ENCODE peak calls at places on chromosome 17, in six cellular contexts. F is AG04450, H is HFF-Myc, A is kidney, Q is brain microvascular endothelial cell, Z is kidney epithelial cell. K is an unnamed sample.

GRCh38 chr17:57949649-57950048 is 5.6 kb downstream of the CUEDC1 start:
- DNase-seq in Z (no peak), F (no peak), A (no peak), Q (no peak), H (no peak), K (no peak)

GRCh38 chr17:75888484-75888883 is 8.3 kb downstream of the TRIM65 start:
- DNase-seq in Q (no peak), A (no peak), H (no peak), Z (no peak), F (no peak), K (no peak)

GRCh38 chr17:79803997-79804855 is 7.3 kb upstream of the CBX8 start:
- DNase-seq in A (no peak), F (no peak), H (no peak), Z (no peak), Q (no peak), K (no peak)

GRCh38 chr17:65362826-65363225 is 198.6 kb downstream of the AXIN2 start:
- DNase-seq in Q (no peak), A (no peak), F (no peak), Z (peak), H (no peak), K (no peak)

GRCh38 chr17:8430966-8431365 is 4.7 kb upstream of the NDEL1 start:
- DNase-seq in Z (no peak), Q (no peak), H (no peak), A (no peak), F (no peak), K (no peak)

GRCh38 chr17:59030811-59031210 is 75.9 kb downstream of the TRIM37 start:
- DNase-seq in Z (no peak), A (no peak), H (no peak), F (no peak), Q (no peak), K (no peak)

GRCh38 chr17:75776399-75777242 is 8.0 kb upstream of the UNK start:
- DNase-seq in Z (no peak), F (no peak), H (no peak), Q (no peak), A (no peak), K (peak)

GRCh38 chr17:31527606-31528005 is 136.1 kb downstream of the RAB11FIP4 start:
- DNase-seq in Z (no peak), H (no peak), F (no peak), A (no peak), Q (peak), K (peak)

GRCh38 chr17:76789235-76789788 is 51.4 kb downstream of the MFSD11 start:
- DNase-seq in Q (no peak), A (no peak), F (no peak), H (no peak), Z (no peak), K (no peak)

GRCh38 chr17:67993998-67994361 is 2.3 kb downstream of the C17orf58 start:
- DNase-seq in A (no peak), H (no peak), Z (no peak), F (no peak), Q (no peak), K (peak)

GRCh38 chr17:76597156-76598003 is 11.7 kb upstream of the ST6GALNAC2 start:
- DNase-seq in Z (no peak), Q (no peak), F (no peak), H (no peak), A (no peak), K (no peak)

DNA sequence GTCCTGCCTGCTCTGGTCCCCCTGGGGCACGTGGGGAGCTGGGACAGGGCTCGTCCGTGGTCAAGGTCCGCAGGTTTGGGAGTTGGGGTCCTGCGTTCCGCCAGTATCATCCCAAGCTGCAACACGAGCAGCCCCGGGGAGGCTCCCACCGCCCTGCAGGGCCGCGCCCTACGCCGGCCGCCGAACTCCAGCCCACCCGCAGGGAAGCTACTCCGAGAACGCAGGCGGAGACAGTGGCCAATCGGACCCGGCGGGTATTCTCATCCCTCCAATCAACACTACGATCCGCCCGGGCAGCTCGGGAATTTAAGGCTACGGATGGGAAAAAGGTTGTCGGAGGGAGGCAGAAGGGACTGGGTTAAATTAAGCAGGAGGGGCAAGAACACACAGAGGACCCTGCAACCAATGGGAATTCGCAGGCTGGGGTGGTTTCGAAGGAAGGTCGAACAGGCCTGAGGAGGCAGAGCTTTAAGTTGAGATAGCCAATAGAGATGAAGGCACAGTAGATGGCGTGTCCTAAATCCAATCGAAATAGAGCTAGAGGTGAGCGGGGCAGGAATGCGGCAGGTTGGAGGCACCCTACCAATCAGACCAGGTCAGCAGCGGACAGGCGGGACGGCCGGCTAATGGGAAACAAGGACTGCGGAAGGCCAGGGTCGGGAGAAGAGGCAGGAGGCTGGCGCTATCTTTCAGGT is 626 bp downstream of the SPAG7 start:
- DNase-seq in H (peak), Z (peak), Q (peak), F (peak), A (peak), K (peak)
- TF ChIP-seq CTCF in H (no peak), Z (no peak), Q (no peak), F (no peak), A (no peak), K (no peak)

DNA sequence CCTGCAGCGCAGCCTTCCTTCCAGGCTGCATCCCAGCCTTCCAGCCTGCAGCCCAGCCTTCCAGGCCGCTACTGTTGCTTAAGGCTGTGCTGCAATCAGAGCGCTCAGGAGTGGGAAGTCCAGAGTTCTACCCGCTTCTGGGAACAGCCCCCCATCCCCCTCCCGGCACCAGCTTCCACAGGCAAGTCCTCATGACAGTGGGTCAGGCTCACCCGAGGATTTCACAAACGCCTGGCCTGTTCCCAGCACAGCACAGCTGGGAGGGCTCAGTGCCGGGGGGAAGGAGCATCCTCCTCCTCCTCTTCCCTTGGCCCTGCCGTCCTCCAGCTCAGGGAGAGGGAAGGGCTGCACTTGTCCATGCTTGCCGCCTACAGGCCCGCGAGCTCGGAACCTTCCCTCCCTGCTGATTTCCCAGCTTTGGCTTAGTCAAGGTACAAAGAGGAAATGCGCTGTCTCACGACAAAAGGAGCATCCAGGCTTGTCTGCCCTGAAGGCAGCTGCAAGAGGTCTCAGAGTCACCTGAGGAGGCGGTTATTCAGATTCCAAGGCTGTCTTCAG is 8.3 kb downstream of the SOCS3 start:
- DNase-seq in F (peak), H (no peak), A (peak), Q (peak), Z (no peak), K (peak)
- TF ChIP-seq CTCF in F (peak), H (no peak), A (no peak), Q (peak), Z (no peak), K (peak)

DNA sequence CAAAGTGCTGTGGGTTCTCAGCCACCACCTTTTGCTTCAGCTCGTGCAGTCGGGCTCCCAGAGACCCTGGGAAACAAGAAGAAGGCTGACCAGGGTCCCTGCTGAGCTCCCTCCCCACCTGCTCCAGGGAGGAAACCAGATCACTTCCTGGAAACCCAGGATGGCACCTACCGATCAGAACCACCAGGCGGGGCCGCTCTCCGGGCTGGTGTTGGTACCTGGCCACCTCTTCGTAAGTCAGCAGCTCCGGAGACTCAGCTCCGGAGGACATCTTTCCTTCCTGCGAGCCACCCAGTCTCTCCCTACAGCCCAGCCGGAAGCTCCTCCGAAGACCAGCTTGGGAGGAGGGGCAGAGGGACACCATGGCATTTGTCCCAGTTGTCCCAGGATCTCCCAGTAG is 18.9 kb downstream of the MPP3 start:
- DNase-seq in A (no peak), Q (no peak), Z (no peak), H (no peak), F (no peak), K (no peak)
- TF ChIP-seq CTCF in A (no peak), Q (peak), Z (no peak), H (no peak), F (no peak), K (no peak)

DNA sequence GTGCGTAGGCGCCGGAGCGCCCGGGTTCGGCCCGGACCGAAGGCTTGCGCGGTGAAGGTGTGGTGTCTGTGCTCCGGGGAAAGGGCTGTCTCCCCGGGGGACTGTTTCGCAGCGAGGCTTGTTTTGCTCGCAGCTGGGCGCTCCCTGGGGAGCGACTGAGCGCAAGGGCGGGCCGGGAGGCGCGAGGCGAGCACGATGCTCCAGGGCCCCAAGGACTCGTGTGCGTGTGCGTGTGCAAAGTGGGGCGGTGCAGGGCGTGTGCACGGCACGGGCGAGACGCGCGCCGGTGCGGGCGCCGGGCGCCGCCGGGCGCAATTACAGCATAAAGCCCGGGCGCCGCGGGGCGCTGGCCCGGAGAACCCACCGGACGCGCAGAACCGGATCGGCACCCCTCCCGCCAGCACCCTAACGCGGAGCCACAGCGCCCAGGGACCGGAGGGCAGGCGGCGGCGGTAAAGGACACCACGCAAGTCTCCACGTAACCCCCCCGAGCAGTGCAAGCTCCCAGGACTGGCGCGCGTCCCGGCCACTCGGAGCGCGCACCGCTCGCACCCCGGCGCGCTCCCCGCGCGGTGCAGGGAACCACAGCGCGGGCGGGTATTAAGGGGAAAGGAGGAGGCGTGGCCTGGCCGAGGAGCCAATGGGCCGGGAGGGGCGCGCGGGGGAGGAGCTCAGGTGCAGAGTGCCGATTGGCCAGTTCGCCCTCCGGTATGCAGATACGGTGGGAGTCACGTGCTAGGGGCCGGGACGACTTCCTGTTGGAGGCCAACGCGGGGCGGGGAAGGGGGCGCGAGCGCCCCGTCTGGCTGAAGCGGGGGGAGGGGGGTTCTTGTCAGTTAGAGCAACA is at the start of gene TNRC6C:
- DNase-seq in H (peak), F (peak), Z (peak), Q (peak), A (peak), K (peak)
- TF ChIP-seq CTCF in H (no peak), F (no peak), Z (no peak), Q (peak), A (no peak), K (peak)

GRCh38 chr17:73231841-73232586 is 29.7 kb downstream of the CPSF4L start:
- DNase-seq in Q (peak), H (peak), F (peak), A (peak), Z (peak), K (peak)
- TF ChIP-seq CTCF in Q (peak), H (peak), F (peak), A (no peak), Z (peak), K (peak)

DNA sequence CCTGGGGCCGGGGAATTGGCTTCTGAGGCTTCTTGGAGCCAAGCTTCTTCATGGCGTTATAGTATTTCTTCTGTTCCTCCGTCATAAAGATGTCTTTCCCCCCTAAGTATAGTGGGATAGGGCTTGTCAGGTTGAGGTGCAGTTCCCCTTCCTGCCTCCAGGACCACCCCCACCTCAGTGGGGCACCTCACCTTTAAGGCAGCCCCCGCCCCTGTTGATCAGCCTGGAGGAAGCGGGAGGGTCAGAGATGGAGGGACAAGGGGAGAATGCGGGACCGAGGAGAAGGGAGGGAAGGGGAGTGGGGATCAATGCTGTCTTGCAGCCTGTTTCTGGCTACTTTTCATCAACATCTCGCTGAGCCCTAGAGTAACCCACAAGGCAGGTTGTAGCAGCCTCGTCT is 11.6 kb upstream of the CD79B start:
- DNase-seq in A (peak), Z (no peak), F (no peak), H (no peak), Q (no peak), K (no peak)
- TF ChIP-seq CTCF in A (no peak), Z (no peak), F (peak), H (no peak), Q (peak), K (peak)

GRCh38 chr17:17125136-17126084 is 80.7 kb downstream of the PLD6 start:
- DNase-seq in F (no peak), H (no peak), A (peak), Q (no peak), Z (no peak), K (peak)

GRCh38 chr17:17127156-17127555 is 79.0 kb downstream of the PLD6 start:
- DNase-seq in Z (no peak), Q (no peak), H (no peak), F (no peak), A (peak), K (no peak)

GRCh38 chr17:17126131-17127110 is 79.7 kb downstream of the PLD6 start:
- DNase-seq in F (no peak), Z (no peak), Q (no peak), A (peak), H (no peak), K (no peak)

GRCh38 chr17:17122781-17123483 is 80.7 kb downstream of the MPRIP start:
- DNase-seq in A (no peak), H (no peak), Q (no peak), Z (no peak), F (no peak), K (no peak)

GRCh38 chr17:17124341-17124740 is 81.8 kb downstream of the PLD6 start:
- DNase-seq in A (no peak), H (no peak), Z (no peak), Q (no peak), F (no peak), K (no peak)
- TF ChIP-seq CTCF in A (no peak), H (no peak), Z (no peak), Q (no peak), F (no peak), K (no peak)

DNA sequence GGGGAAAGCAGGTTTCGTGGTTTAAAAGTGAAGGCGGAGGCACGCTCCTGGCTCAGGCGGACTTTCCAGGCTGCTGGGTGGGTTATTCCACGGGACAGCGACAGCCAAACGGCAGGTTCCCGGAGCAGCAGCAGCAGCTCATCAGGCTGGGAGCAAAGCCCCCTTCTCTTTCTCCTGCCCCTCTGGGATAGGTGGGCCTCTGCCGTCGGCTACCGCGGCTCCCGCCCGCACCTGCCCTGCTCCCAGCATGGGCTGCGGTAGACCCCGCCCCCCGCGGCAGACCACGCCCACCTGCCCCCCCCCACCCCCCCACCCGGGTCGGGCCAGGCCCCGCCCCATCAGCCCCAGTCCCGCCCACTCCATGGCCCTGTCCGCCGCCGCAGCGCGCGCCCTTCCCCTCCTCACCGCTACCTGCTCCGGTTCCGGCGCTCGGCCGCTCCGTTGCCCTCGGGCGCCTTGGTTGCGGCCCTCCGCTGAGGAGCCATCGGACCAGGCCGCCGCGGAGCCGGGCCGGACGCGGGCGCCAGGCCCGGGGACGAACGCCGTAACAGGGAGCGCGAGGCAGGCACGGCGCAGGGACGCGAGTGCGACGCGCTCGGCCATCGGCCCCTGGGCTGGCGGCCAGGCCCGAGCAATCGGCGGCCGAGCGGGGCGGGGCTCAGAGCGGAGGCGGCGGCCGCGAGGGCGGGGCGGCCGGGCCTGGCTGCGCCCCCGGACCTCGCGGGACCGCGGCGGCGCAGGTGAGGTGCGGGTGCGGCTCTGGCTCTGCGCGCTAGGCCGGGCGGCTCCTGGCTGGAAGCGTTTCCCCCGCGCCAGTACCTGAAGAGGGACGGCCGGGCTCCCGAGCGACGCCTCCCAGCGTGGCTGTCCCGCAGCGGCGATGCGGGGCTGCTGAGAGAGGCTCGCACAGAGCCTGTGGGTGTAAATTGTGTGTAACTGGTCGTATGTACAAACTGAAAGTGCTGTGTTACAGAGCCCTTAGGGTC is at the start of the genes HEXD and OGFOD3:
- DNase-seq in Z (no peak), A (peak), Q (peak), H (no peak), F (no peak), K (peak)
- TF ChIP-seq CTCF in Z (no peak), A (no peak), Q (no peak), H (no peak), F (no peak), K (no peak)

DNA sequence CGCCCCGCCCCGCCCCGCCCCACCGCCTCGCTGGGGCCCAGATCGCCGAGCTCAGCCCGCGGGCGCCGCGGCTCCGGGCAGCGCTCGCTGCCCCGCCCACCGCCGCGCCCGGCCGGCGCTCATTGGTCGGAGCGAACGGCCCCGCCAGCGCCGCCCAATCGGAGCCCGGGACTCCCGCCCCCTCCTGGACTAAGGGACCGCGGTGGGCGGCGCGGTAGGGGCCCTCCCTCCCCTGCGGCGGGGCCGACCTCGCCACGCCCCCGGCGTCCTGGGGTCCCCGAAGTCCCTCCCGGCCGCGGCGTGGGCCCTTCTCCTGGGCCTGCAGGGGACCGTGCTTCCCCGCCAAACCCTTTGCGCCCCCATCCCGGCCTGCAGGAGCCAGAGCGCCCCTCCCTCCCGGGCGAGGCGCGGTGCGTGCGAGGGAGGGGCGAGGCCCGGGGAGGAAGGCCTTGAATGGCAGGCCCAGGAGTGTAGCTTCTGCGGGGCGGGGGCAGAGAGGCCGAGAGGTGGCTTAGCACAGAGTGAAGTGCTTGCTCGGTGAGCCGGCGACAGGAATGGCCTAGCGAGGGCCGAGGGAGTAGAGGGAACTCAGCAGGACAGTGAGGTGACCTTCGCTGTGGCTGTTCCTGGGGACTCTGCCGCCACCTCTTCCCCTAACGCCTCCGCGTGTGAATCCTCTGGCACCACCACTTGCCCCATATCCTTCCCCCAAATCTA is at the start of gene CAMKK1:
- DNase-seq in H (no peak), A (peak), Q (peak), F (no peak), Z (no peak), K (peak)
- TF ChIP-seq CTCF in H (no peak), A (no peak), Q (no peak), F (no peak), Z (no peak), K (no peak)

K was measured in choroid plexus epithelial cell.